ENCODE peak calls at places on chromosomes 12 and 14, in six cellular contexts. R, N, J, W, H and B are unnamed samples.

GRCh38 chr12:4270016-4270669 is 3.4 kb upstream of the CCND2 start:
- DNase-seq in H (no peak), W (no peak), N (peak), J (no peak), R (no peak), B (no peak)

GRCh38 chr12:59149995-59150642 is 229.8 kb upstream of the LRIG3 start:
- DNase-seq in J (peak), H (peak), R (peak), W (no peak), N (peak), B (peak)

GRCh38 chr12:103379670-103380069 is 116.1 kb downstream of the C12orf42 start:
- DNase-seq in W (no peak), R (no peak), N (no peak), H (no peak), J (no peak), B (no peak)

GRCh38 chr12:71415336-71416231 is 24.0 kb upstream of the LGR5 start:
- DNase-seq in H (peak), N (peak), W (no peak), J (peak), R (peak), B (peak)

GRCh38 chr12:3150820-3151590 is 73.8 kb downstream of the TSPAN9 start:
- DNase-seq in R (no peak), W (no peak), N (no peak), J (no peak), H (no peak), B (peak)

GRCh38 chr14:57574617-57575288 is 81.1 kb upstream of the CCDC198 start:
- DNase-seq in W (no peak), N (no peak), J (no peak), H (peak), R (no peak), B (no peak)

GRCh38 chr14:92397140-92397815 is 74.3 kb downstream of the SLC24A4 start:
- DNase-seq in W (no peak), N (no peak), R (no peak), H (no peak), J (peak), B (no peak)

GRCh38 chr12:3631272-3631637 is 121.7 kb downstream of the CRACR2A start:
- DNase-seq in H (no peak), N (no peak), W (no peak), J (no peak), R (no peak), B (no peak)

GRCh38 chr14:61694830-61695694 is at the start of gene HIF1A:
- DNase-seq in W (peak), J (peak), N (peak), H (peak), R (peak), B (peak)

GRCh38 chr14:64721391-64721791 is 17.2 kb downstream of the PLEKHG3 start:
- DNase-seq in W (no peak), N (no peak), J (no peak), R (no peak), H (no peak), B (no peak)

GRCh38 chr14:61560323-61560722 is 135.0 kb upstream of the HIF1A start:
- DNase-seq in W (no peak), H (peak), J (no peak), N (no peak), R (no peak), B (no peak)

GRCh38 chr14:72538387-72538786 is 355.5 kb downstream of the DPF3 start:
- DNase-seq in W (no peak), R (no peak), N (no peak), H (no peak), J (no peak), B (no peak)

GRCh38 chr12:12333980-12334709 is 15.9 kb downstream of the MANSC1 start:
- DNase-seq in R (peak), J (peak), N (peak), W (no peak), H (peak), B (peak)

GRCh38 chr14:85527458-85527857 is 2.5 kb upstream of the FLRT2 start:
- DNase-seq in N (no peak), J (no peak), R (no peak), H (no peak), W (no peak), B (no peak)

GRCh38 chr14:85527006-85527405 is 2.9 kb upstream of the FLRT2 start:
- DNase-seq in J (no peak), R (no peak), H (no peak), W (no peak), N (no peak), B (no peak)

GRCh38 chr14:85529803-85530574 is at the start of gene FLRT2:
- DNase-seq in H (no peak), W (no peak), R (no peak), N (no peak), J (no peak), B (no peak)

GRCh38 chr14:85528882-85529585 is 910 bp upstream of the FLRT2 start:
- DNase-seq in W (no peak), J (no peak), N (no peak), R (no peak), H (no peak), B (no peak)

DNA sequence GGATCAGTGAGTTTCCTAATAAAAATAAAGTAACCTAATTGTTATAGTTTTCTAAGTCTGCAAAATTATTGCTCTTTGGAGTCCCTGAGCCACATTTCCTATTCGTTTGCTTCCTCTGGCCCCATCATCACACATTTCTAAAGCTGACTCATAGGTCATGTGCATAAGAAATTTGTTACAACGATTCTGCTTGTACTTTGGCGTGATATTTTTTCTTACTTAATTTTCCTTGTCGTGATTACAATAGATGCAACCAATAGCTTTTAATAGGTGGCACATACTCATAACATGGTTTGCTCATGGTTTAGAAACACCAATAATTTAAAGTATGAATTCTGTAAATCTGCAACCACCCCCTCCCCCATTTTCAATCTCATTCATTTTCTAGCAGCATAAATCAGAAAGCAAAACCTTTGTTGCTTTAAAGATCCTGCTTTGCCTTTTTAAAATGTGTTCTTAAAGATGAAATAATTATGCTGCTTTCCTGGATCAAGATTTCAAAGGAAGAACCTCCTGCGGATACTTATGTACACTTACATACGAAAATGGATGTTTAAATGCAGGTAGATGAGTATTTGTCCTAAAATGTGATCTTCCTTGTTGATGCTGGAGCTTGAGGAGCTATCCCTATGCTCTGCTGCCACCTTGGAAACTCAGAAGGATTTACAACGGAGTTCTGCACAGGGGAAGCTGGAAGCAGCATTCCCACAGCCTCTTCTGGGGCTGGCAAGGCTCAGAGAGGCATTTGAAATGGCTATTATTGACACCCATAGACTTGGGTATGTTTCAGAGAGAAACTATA is 1.7 kb upstream of the FLRT2 start:
- DNase-seq in N (no peak), J (no peak), H (peak), R (no peak), W (no peak), B (no peak)
- H3K4me3 ChIP-seq in N (no peak), J (no peak), H (no peak), R (no peak), W (peak), B (peak)

DNA sequence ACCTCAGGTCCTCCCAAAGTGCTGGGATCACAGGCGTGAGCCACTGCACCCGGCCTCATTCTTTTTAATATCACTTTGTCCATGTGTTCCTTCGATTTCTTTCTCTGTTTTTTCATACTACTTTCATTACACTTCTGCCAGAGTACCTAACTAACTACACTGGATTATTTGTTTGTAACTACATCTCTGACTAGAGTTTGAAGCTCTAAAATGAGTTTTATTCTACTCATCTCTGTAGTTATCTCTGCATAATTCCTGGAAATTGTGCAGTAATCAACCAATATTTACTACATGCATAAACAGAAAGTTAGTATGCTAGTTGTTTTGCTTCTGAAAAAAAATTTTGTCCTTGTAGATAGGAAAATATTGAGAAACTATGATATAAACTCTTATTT is 15.2 kb downstream of the KLRK1 start:
- DNase-seq in H (no peak), J (no peak), R (no peak), W (no peak), N (no peak), B (no peak)
- TF ChIP-seq YY1 in H (no peak), J (no peak), R (no peak), W (no peak), N (no peak), B (no peak)

GRCh38 chr14:75751291-75751690 is 90.2 kb downstream of the TTLL5 start:
- DNase-seq in H (no peak), N (no peak), W (no peak), J (no peak), R (no peak), B (no peak)

GRCh38 chr14:75748340-75748739 is 87.3 kb downstream of the TTLL5 start:
- DNase-seq in W (no peak), J (no peak), N (no peak), H (no peak), R (no peak), B (no peak)

GRCh38 chr14:75753696-75754095 is 92.7 kb downstream of the TTLL5 start:
- DNase-seq in W (no peak), R (no peak), H (no peak), N (no peak), J (no peak), B (no peak)

GRCh38 chr14:75752907-75753594 is 92.0 kb downstream of the TTLL5 start:
- DNase-seq in J (no peak), N (no peak), R (no peak), H (no peak), W (no peak), B (no peak)

GRCh38 chr14:75752086-75752485 is 91.0 kb downstream of the TTLL5 start:
- DNase-seq in W (no peak), J (no peak), H (no peak), R (no peak), N (no peak), B (no peak)
- TF ChIP-seq ZNF274 in W (no peak), J (no peak), H (no peak), R (no peak), N (no peak), B (no peak)

GRCh38 chr12:123748661-123749060 is 13.4 kb upstream of the DNAH10 start:
- DNase-seq in H (no peak), W (no peak), N (no peak), R (no peak), J (no peak), B (no peak)

GRCh38 chr12:123748171-123748570 is 13.9 kb upstream of the DNAH10 start:
- DNase-seq in R (no peak), W (no peak), N (no peak), H (no peak), J (no peak), B (no peak)

GRCh38 chr12:123747309-123747708 is 14.8 kb upstream of the DNAH10 start:
- DNase-seq in R (no peak), H (no peak), N (no peak), W (no peak), J (no peak), B (no peak)

GRCh38 chr12:123750159-123750656 is 11.9 kb upstream of the DNAH10 start:
- DNase-seq in W (no peak), N (peak), R (no peak), H (no peak), J (no peak), B (no peak)

DNA sequence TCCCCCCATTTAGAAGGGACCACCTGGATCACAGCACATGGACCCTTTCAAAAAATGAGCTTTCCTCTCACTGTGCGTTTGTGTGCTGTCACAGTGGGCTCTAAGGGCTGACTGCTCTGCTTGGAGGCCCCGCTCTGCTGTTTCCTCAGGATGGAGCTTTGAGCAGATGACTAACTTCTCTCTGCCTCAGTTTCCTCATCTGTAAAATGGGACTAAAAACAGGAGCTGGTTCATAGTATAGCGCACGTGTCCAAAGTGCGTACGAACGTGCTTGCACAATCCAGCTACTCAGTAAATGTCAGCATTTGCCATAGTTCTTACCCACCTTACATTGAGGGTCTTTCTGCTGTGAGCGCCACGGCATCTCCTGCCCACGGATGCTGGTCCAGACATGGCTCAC is 12.7 kb upstream of the DNAH10 start:
- DNase-seq in R (no peak), H (no peak), N (no peak), J (no peak), W (no peak), B (no peak)
- H3K4me3 ChIP-seq in R (no peak), H (no peak), N (no peak), J (no peak), W (no peak), B (no peak)

DNA sequence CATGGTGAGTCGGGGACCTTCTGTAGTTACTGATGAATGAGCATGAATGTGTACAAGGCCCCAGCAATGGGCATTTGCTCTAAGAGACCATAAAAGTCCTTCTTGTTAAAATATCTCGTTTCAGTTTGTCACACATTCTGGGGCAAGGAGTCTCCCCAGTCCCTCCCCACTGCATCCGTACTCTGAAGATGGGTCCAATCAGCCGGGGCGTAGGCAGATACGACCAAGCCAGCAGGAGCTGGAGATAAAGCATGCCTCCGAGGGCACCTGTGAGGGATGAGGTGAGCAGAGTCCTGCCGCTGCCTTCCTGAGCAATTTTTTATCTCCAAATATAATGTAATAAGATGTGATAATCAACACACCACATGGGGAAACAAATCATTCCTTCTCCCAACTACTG is 528.5 kb downstream of the BCL11B start:
- DNase-seq in H (no peak), R (no peak), N (no peak), W (no peak), J (no peak), B (no peak)
- TF ChIP-seq YY1 in H (no peak), R (no peak), N (no peak), W (no peak), J (no peak), B (no peak)

GRCh38 chr12:120834489-120835303 is 69.5 kb downstream of the SPPL3 start:
- DNase-seq in J (no peak), W (no peak), R (no peak), H (no peak), N (no peak), B (no peak)
- TF ChIP-seq ZNF274 in J (no peak), W (no peak), R (no peak), H (no peak), N (no peak), B (no peak)

GRCh38 chr12:49019435-49020317 is 1.1 kb upstream of the PRKAG1 start:
- DNase-seq in R (no peak), J (no peak), W (no peak), N (peak), H (peak), B (no peak)
- H3K4me3 ChIP-seq in R (peak), J (peak), W (no peak), N (peak), H (peak), B (no peak)

GRCh38 chr12:112130461-112130998 is 5.2 kb downstream of the TRAFD1 start:
- DNase-seq in R (peak), J (no peak), W (no peak), N (peak), H (no peak), B (no peak)
- TF ChIP-seq YY1 in R (peak), J (no peak), W (no peak), N (no peak), H (no peak), B (no peak)